ENCODE peak calls at places on chromosomes 1 and 21, in eight cellular contexts. One of them, this sample, is unnamed.

GRCh38 chr1:4305526-4306301 is 348.7 kb upstream of the AJAP1 start:
- DNase-seq in stomach: no peak
- DNase-seq in osteoblast: no peak
- DNase-seq in Calu3: no peak
- DNase-seq in RWPE1: no peak
- DNase-seq in heart left ventricle: no peak
- DNase-seq in WTC11: no peak
- DNase-seq in GM12865: no peak
- DNase-seq in this sample: no peak

GRCh38 chr1:55868026-55868425 is 652.9 kb upstream of the USP24 start:
- DNase-seq in stomach: no peak
- DNase-seq in osteoblast: no peak
- DNase-seq in Calu3: no peak
- DNase-seq in RWPE1: no peak
- DNase-seq in heart left ventricle: no peak
- DNase-seq in WTC11: no peak
- DNase-seq in GM12865: no peak
- DNase-seq in this sample: peak

GRCh38 chr1:228280106-228280901 is 72.5 kb downstream of the OBSCN start:
- DNase-seq in stomach: no peak
- DNase-seq in osteoblast: no peak
- DNase-seq in Calu3: no peak
- DNase-seq in RWPE1: no peak
- DNase-seq in heart left ventricle: peak
- DNase-seq in WTC11: peak
- DNase-seq in GM12865: no peak
- DNase-seq in this sample: no peak

GRCh38 chr1:232047473-232047872 is 420.9 kb downstream of the DISC1 start:
- DNase-seq in stomach: no peak
- DNase-seq in osteoblast: no peak
- DNase-seq in Calu3: no peak
- DNase-seq in RWPE1: no peak
- DNase-seq in heart left ventricle: no peak
- DNase-seq in WTC11: no peak
- DNase-seq in GM12865: no peak
- DNase-seq in this sample: no peak

GRCh38 chr1:6103854-6104530 is 58.3 kb downstream of the KCNAB2 start:
- DNase-seq in stomach: no peak
- DNase-seq in osteoblast: peak
- DNase-seq in Calu3: no peak
- DNase-seq in RWPE1: no peak
- DNase-seq in heart left ventricle: no peak
- DNase-seq in WTC11: no peak
- DNase-seq in GM12865: no peak
- DNase-seq in this sample: no peak

GRCh38 chr21:43921602-43921978 is 56.6 kb downstream of the AGPAT3 start:
- DNase-seq in stomach: no peak
- DNase-seq in osteoblast: no peak
- DNase-seq in Calu3: no peak
- DNase-seq in RWPE1: no peak
- DNase-seq in heart left ventricle: peak
- DNase-seq in WTC11: no peak
- DNase-seq in GM12865: peak
- DNase-seq in this sample: no peak

GRCh38 chr1:1614204-1614953 is 921 bp upstream of the MIB2 start:
- DNase-seq in stomach: peak
- DNase-seq in osteoblast: peak
- DNase-seq in Calu3: no peak
- DNase-seq in RWPE1: no peak
- DNase-seq in heart left ventricle: peak
- DNase-seq in WTC11: peak
- DNase-seq in GM12865: no peak
- DNase-seq in this sample: no peak

GRCh38 chr1:234584926-234585325 is 25.1 kb downstream of the IRF2BP2 start:
- DNase-seq in stomach: no peak
- DNase-seq in osteoblast: no peak
- DNase-seq in Calu3: no peak
- DNase-seq in RWPE1: no peak
- DNase-seq in heart left ventricle: peak
- DNase-seq in WTC11: no peak
- DNase-seq in GM12865: no peak
- DNase-seq in this sample: no peak

GRCh38 chr1:216758182-216758581 is 35.0 kb upstream of the ESRRG start:
- DNase-seq in stomach: peak
- DNase-seq in osteoblast: no peak
- DNase-seq in Calu3: no peak
- DNase-seq in RWPE1: no peak
- DNase-seq in heart left ventricle: no peak
- DNase-seq in WTC11: no peak
- DNase-seq in GM12865: no peak
- DNase-seq in this sample: no peak

GRCh38 chr1:116673935-116674630 is 6.5 kb upstream of the IGSF3 start:
- DNase-seq in stomach: no peak
- DNase-seq in osteoblast: no peak
- DNase-seq in Calu3: no peak
- DNase-seq in RWPE1: no peak
- DNase-seq in heart left ventricle: no peak
- DNase-seq in WTC11: no peak
- DNase-seq in GM12865: no peak
- DNase-seq in this sample: peak

GRCh38 chr1:15706751-15707150 is 22.6 kb downstream of the PLEKHM2 start:
- DNase-seq in stomach: peak
- DNase-seq in osteoblast: peak
- DNase-seq in Calu3: no peak
- DNase-seq in RWPE1: no peak
- DNase-seq in heart left ventricle: peak
- DNase-seq in WTC11: no peak
- DNase-seq in GM12865: no peak
- DNase-seq in this sample: no peak

GRCh38 chr1:30901798-30902652 is 6.5 kb downstream of the SDC3 start:
- DNase-seq in stomach: peak
- DNase-seq in osteoblast: peak
- DNase-seq in Calu3: no peak
- DNase-seq in RWPE1: no peak
- DNase-seq in heart left ventricle: peak
- DNase-seq in WTC11: no peak
- DNase-seq in GM12865: no peak
- DNase-seq in this sample: no peak

GRCh38 chr1:161487483-161487827 is 17.8 kb upstream of the FCGR2A start:
- DNase-seq in stomach: no peak
- DNase-seq in osteoblast: peak
- DNase-seq in Calu3: no peak
- DNase-seq in RWPE1: peak
- DNase-seq in heart left ventricle: peak
- DNase-seq in WTC11: no peak
- DNase-seq in GM12865: no peak
- DNase-seq in this sample: no peak

GRCh38 chr1:22252248-22252647 is 109.4 kb upstream of the WNT4 start:
- DNase-seq in stomach: no peak
- DNase-seq in osteoblast: no peak
- DNase-seq in Calu3: no peak
- DNase-seq in RWPE1: no peak
- DNase-seq in heart left ventricle: no peak
- DNase-seq in WTC11: peak
- DNase-seq in GM12865: no peak
- DNase-seq in this sample: no peak

GRCh38 chr1:56331892-56332567 is 247.3 kb downstream of the PLPP3 start:
- DNase-seq in stomach: no peak
- DNase-seq in osteoblast: peak
- DNase-seq in Calu3: peak
- DNase-seq in RWPE1: peak
- DNase-seq in heart left ventricle: no peak
- DNase-seq in WTC11: no peak
- DNase-seq in GM12865: peak
- DNase-seq in this sample: no peak

GRCh38 chr1:82094136-82094535 is 293.4 kb downstream of the ADGRL2 start:
- DNase-seq in stomach: no peak
- DNase-seq in osteoblast: no peak
- DNase-seq in Calu3: no peak
- DNase-seq in RWPE1: no peak
- DNase-seq in heart left ventricle: no peak
- DNase-seq in WTC11: no peak
- DNase-seq in GM12865: no peak
- DNase-seq in this sample: no peak

GRCh38 chr1:82090104-82090503 is 289.4 kb downstream of the ADGRL2 start:
- DNase-seq in stomach: no peak
- DNase-seq in osteoblast: no peak
- DNase-seq in Calu3: no peak
- DNase-seq in RWPE1: peak
- DNase-seq in heart left ventricle: no peak
- DNase-seq in WTC11: no peak
- DNase-seq in GM12865: no peak
- DNase-seq in this sample: no peak

GRCh38 chr1:82091274-82091673 is 290.5 kb downstream of the ADGRL2 start:
- DNase-seq in stomach: no peak
- DNase-seq in osteoblast: no peak
- DNase-seq in Calu3: no peak
- DNase-seq in RWPE1: no peak
- DNase-seq in heart left ventricle: no peak
- DNase-seq in WTC11: no peak
- DNase-seq in GM12865: no peak
- DNase-seq in this sample: no peak

GRCh38 chr1:82086739-82087138 is 286.0 kb downstream of the ADGRL2 start:
- DNase-seq in stomach: no peak
- DNase-seq in osteoblast: no peak
- DNase-seq in Calu3: no peak
- DNase-seq in RWPE1: no peak
- DNase-seq in heart left ventricle: no peak
- DNase-seq in WTC11: no peak
- DNase-seq in GM12865: no peak
- DNase-seq in this sample: no peak

GRCh38 chr1:82091729-82092128 is 291.0 kb downstream of the ADGRL2 start:
- DNase-seq in stomach: no peak
- DNase-seq in osteoblast: no peak
- DNase-seq in Calu3: no peak
- DNase-seq in RWPE1: no peak
- DNase-seq in heart left ventricle: no peak
- DNase-seq in WTC11: no peak
- DNase-seq in GM12865: no peak
- DNase-seq in this sample: no peak
- TF ChIP-seq CTCF in stomach: no peak
- TF ChIP-seq CTCF in osteoblast: peak
- TF ChIP-seq CTCF in Calu3: no peak
- TF ChIP-seq CTCF in RWPE1: no peak
- TF ChIP-seq CTCF in heart left ventricle: no peak
- TF ChIP-seq CTCF in WTC11: no peak
- TF ChIP-seq CTCF in GM12865: peak
- TF ChIP-seq CTCF in this sample: no peak

GRCh38 chr21:42113926-42114409 is 42.9 kb downstream of the UMODL1 start:
- DNase-seq in stomach: no peak
- DNase-seq in osteoblast: peak
- DNase-seq in Calu3: no peak
- DNase-seq in RWPE1: peak
- DNase-seq in heart left ventricle: no peak
- DNase-seq in WTC11: no peak
- DNase-seq in GM12865: no peak
- DNase-seq in this sample: peak
- TF ChIP-seq CTCF in stomach: no peak
- TF ChIP-seq CTCF in osteoblast: peak
- TF ChIP-seq CTCF in Calu3: no peak
- TF ChIP-seq CTCF in RWPE1: peak
- TF ChIP-seq CTCF in heart left ventricle: no peak
- TF ChIP-seq CTCF in WTC11: no peak
- TF ChIP-seq CTCF in GM12865: no peak
- TF ChIP-seq CTCF in this sample: peak

GRCh38 chr1:233122779-233123178 is 172.4 kb downstream of the NTPCR start:
- DNase-seq in stomach: no peak
- DNase-seq in osteoblast: no peak
- DNase-seq in Calu3: no peak
- DNase-seq in RWPE1: no peak
- DNase-seq in heart left ventricle: no peak
- DNase-seq in WTC11: no peak
- DNase-seq in GM12865: no peak
- DNase-seq in this sample: no peak
- TF ChIP-seq CTCF in stomach: no peak
- TF ChIP-seq CTCF in osteoblast: no peak
- TF ChIP-seq CTCF in Calu3: no peak
- TF ChIP-seq CTCF in RWPE1: no peak
- TF ChIP-seq CTCF in heart left ventricle: no peak
- TF ChIP-seq CTCF in WTC11: no peak
- TF ChIP-seq CTCF in GM12865: no peak
- TF ChIP-seq CTCF in this sample: no peak

DNA sequence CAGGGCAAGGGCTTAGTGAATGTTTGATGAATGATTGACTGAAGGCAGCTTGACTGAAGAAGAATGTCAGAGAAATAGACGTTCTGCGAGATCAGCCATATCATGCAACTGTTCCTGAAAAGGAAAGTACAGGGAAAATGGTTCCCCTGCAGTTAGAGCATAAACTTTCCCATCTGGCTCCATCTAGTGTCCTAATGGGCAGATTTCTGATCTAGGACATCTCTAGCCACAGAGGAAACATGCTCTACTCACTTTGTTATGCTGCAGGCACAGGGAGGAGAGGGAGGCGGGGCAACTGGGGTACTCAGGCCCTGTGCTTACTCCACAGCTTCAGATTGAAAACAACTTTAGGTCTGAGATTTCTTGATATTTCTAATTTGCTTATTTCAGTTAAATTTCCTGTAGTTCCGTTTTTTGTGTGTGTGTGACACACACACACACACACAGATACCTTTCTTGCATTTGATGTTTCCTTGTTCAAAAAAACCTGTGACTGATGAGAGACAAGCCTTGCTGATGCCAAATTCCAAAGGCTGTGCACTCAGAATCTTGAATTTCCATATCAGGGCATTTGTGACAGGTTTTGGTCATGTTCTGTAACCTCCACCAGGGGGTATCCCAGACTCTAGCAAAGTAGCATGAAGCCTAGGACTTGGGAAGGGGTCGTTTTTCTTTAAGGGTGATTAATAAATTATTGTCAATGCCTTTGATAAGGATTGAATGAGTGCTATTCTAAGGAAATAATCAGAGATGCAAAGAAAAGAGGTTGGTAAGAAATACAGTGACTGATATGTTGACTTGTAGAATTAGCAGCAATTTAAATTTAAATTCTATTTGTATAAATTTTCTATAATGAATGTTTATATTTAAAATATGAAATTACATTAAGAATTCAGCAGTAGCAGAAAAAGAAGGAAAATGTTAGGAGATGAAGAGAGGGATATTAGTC is 139.7 kb upstream of the BEND5 start:
- DNase-seq in stomach: no peak
- DNase-seq in osteoblast: no peak
- DNase-seq in Calu3: peak
- DNase-seq in RWPE1: peak
- DNase-seq in heart left ventricle: no peak
- DNase-seq in WTC11: peak
- DNase-seq in GM12865: peak
- DNase-seq in this sample: no peak
- TF ChIP-seq CTCF in stomach: peak
- TF ChIP-seq CTCF in osteoblast: peak
- TF ChIP-seq CTCF in Calu3: peak
- TF ChIP-seq CTCF in RWPE1: peak
- TF ChIP-seq CTCF in heart left ventricle: no peak
- TF ChIP-seq CTCF in WTC11: no peak
- TF ChIP-seq CTCF in GM12865: peak
- TF ChIP-seq CTCF in this sample: no peak

DNA sequence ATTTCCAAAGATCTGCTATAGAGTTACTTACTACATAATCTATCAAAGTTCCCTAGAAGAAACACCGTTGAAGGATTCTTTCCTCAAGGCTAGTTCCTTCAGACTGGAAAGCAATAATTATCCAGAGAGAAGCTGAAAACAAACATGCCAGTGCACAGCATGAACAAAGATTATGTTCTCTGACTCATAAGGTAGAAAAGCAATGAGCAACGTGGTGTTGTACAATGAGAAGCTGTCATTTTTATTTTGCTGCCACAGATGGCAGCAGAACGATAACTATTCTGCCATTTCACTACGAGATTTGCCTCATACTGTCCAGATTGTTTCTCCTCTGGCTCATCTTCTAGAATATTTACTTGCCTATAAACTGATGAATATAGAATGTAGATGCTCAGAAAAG is 10.7 kb downstream of the EXTL2 start:
- DNase-seq in stomach: no peak
- DNase-seq in osteoblast: peak
- DNase-seq in Calu3: peak
- DNase-seq in RWPE1: peak
- DNase-seq in heart left ventricle: no peak
- DNase-seq in WTC11: no peak
- DNase-seq in GM12865: no peak
- DNase-seq in this sample: no peak
- TF ChIP-seq CTCF in stomach: no peak
- TF ChIP-seq CTCF in osteoblast: peak
- TF ChIP-seq CTCF in Calu3: no peak
- TF ChIP-seq CTCF in RWPE1: no peak
- TF ChIP-seq CTCF in heart left ventricle: no peak
- TF ChIP-seq CTCF in WTC11: no peak
- TF ChIP-seq CTCF in GM12865: no peak
- TF ChIP-seq CTCF in this sample: no peak